ENCODE peak calls at places on chromosomes 1 and 21, in eight cellular contexts. One of them, this sample, is unnamed.

GRCh38 chr1:37656881-37657280 is 22.2 kb upstream of the RSPO1 start:
- DNase-seq in H9: no peak
- DNase-seq in hepatocyte: no peak
- DNase-seq in HepG2: no peak
- DNase-seq in HCT116: no peak
- DNase-seq in astrocyte: no peak
- DNase-seq in PC-9: no peak
- DNase-seq in fibroblast of lung: no peak
- DNase-seq in this sample: no peak

GRCh38 chr1:77539510-77540142 is 142.8 kb downstream of the ZZZ3 start:
- DNase-seq in H9: no peak
- DNase-seq in hepatocyte: no peak
- DNase-seq in HepG2: no peak
- DNase-seq in HCT116: no peak
- DNase-seq in astrocyte: peak
- DNase-seq in PC-9: peak
- DNase-seq in fibroblast of lung: peak
- DNase-seq in this sample: peak

GRCh38 chr1:111888740-111889376 is 100.6 kb downstream of the KCND3 start:
- DNase-seq in H9: no peak
- DNase-seq in hepatocyte: no peak
- DNase-seq in HepG2: no peak
- DNase-seq in HCT116: no peak
- DNase-seq in astrocyte: no peak
- DNase-seq in PC-9: no peak
- DNase-seq in fibroblast of lung: no peak
- DNase-seq in this sample: no peak

GRCh38 chr21:29904359-29905282 is 35.2 kb downstream of the GRIK1 start:
- DNase-seq in H9: peak
- DNase-seq in hepatocyte: no peak
- DNase-seq in HepG2: no peak
- DNase-seq in HCT116: no peak
- DNase-seq in astrocyte: peak
- DNase-seq in PC-9: no peak
- DNase-seq in fibroblast of lung: peak
- DNase-seq in this sample: peak

GRCh38 chr1:44423706-44424546 is 18.9 kb downstream of the RNF220 start:
- DNase-seq in H9: no peak
- DNase-seq in hepatocyte: peak
- DNase-seq in HepG2: no peak
- DNase-seq in HCT116: no peak
- DNase-seq in astrocyte: peak
- DNase-seq in PC-9: peak
- DNase-seq in fibroblast of lung: peak
- DNase-seq in this sample: peak

GRCh38 chr1:17636612-17637011 is 97.1 kb downstream of the ARHGEF10L start:
- DNase-seq in H9: no peak
- DNase-seq in hepatocyte: no peak
- DNase-seq in HepG2: no peak
- DNase-seq in HCT116: no peak
- DNase-seq in astrocyte: peak
- DNase-seq in PC-9: no peak
- DNase-seq in fibroblast of lung: no peak
- DNase-seq in this sample: peak

GRCh38 chr1:59015708-59016107 is 231.9 kb upstream of the JUN start:
- DNase-seq in H9: no peak
- DNase-seq in hepatocyte: peak
- DNase-seq in HepG2: no peak
- DNase-seq in HCT116: no peak
- DNase-seq in astrocyte: peak
- DNase-seq in PC-9: no peak
- DNase-seq in fibroblast of lung: peak
- DNase-seq in this sample: peak

GRCh38 chr1:160328171-160328570 is 14.9 kb downstream of the COPA start:
- DNase-seq in H9: no peak
- DNase-seq in hepatocyte: no peak
- DNase-seq in HepG2: no peak
- DNase-seq in HCT116: no peak
- DNase-seq in astrocyte: no peak
- DNase-seq in PC-9: no peak
- DNase-seq in fibroblast of lung: no peak
- DNase-seq in this sample: no peak

GRCh38 chr1:176469450-176469985 is 6.5 kb downstream of the PAPPA2 start:
- DNase-seq in H9: no peak
- DNase-seq in hepatocyte: no peak
- DNase-seq in HepG2: no peak
- DNase-seq in HCT116: no peak
- DNase-seq in astrocyte: peak
- DNase-seq in PC-9: no peak
- DNase-seq in fibroblast of lung: no peak
- DNase-seq in this sample: no peak

GRCh38 chr1:160656737-160657476 is 10.1 kb upstream of the SLAMF1 start:
- DNase-seq in H9: no peak
- DNase-seq in hepatocyte: no peak
- DNase-seq in HepG2: no peak
- DNase-seq in HCT116: no peak
- DNase-seq in astrocyte: no peak
- DNase-seq in PC-9: no peak
- DNase-seq in fibroblast of lung: no peak
- DNase-seq in this sample: peak

GRCh38 chr1:187842406-187843165 is 1013.8 kb downstream of the PLA2G4A start:
- DNase-seq in H9: no peak
- DNase-seq in hepatocyte: peak
- DNase-seq in HepG2: no peak
- DNase-seq in HCT116: no peak
- DNase-seq in astrocyte: peak
- DNase-seq in PC-9: no peak
- DNase-seq in fibroblast of lung: no peak
- DNase-seq in this sample: peak

GRCh38 chr1:183161391-183161790 is 24.7 kb upstream of the LAMC2 start:
- DNase-seq in H9: no peak
- DNase-seq in hepatocyte: no peak
- DNase-seq in HepG2: no peak
- DNase-seq in HCT116: no peak
- DNase-seq in astrocyte: no peak
- DNase-seq in PC-9: no peak
- DNase-seq in fibroblast of lung: no peak
- DNase-seq in this sample: peak

GRCh38 chr1:182050481-182051438 is 10.8 kb downstream of the ZNF648 start:
- DNase-seq in H9: no peak
- DNase-seq in hepatocyte: no peak
- DNase-seq in HepG2: no peak
- DNase-seq in HCT116: no peak
- DNase-seq in astrocyte: no peak
- DNase-seq in PC-9: no peak
- DNase-seq in fibroblast of lung: no peak
- DNase-seq in this sample: no peak

GRCh38 chr1:5067251-5067650 is 412.8 kb downstream of the AJAP1 start:
- DNase-seq in H9: no peak
- DNase-seq in hepatocyte: no peak
- DNase-seq in HepG2: no peak
- DNase-seq in HCT116: no peak
- DNase-seq in astrocyte: no peak
- DNase-seq in PC-9: no peak
- DNase-seq in fibroblast of lung: no peak
- DNase-seq in this sample: no peak

GRCh38 chr1:228900993-228901392 is 165.7 kb downstream of the RHOU start:
- DNase-seq in H9: no peak
- DNase-seq in hepatocyte: no peak
- DNase-seq in HepG2: no peak
- DNase-seq in HCT116: no peak
- DNase-seq in astrocyte: peak
- DNase-seq in PC-9: no peak
- DNase-seq in fibroblast of lung: no peak
- DNase-seq in this sample: no peak

GRCh38 chr1:234320549-234320948 is 52.7 kb upstream of the COA6 start:
- DNase-seq in H9: no peak
- DNase-seq in hepatocyte: peak
- DNase-seq in HepG2: peak
- DNase-seq in HCT116: no peak
- DNase-seq in astrocyte: no peak
- DNase-seq in PC-9: no peak
- DNase-seq in fibroblast of lung: no peak
- DNase-seq in this sample: peak

GRCh38 chr21:43295016-43295958 is 126.5 kb downstream of the CRYAA start:
- DNase-seq in H9: no peak
- DNase-seq in hepatocyte: no peak
- DNase-seq in HepG2: no peak
- DNase-seq in HCT116: no peak
- DNase-seq in astrocyte: no peak
- DNase-seq in PC-9: no peak
- DNase-seq in fibroblast of lung: no peak
- DNase-seq in this sample: no peak

GRCh38 chr1:23198373-23198772 is 18.9 kb downstream of the HTR1D start:
- DNase-seq in H9: no peak
- DNase-seq in hepatocyte: no peak
- DNase-seq in HepG2: no peak
- DNase-seq in HCT116: peak
- DNase-seq in astrocyte: peak
- DNase-seq in PC-9: peak
- DNase-seq in fibroblast of lung: peak
- DNase-seq in this sample: peak

GRCh38 chr1:37147397-37147831 is 113.1 kb upstream of the GRIK3 start:
- DNase-seq in H9: no peak
- DNase-seq in hepatocyte: no peak
- DNase-seq in HepG2: no peak
- DNase-seq in HCT116: no peak
- DNase-seq in astrocyte: no peak
- DNase-seq in PC-9: no peak
- DNase-seq in fibroblast of lung: no peak
- DNase-seq in this sample: no peak

GRCh38 chr1:941588-942383 is 17.3 kb downstream of the NOC2L start:
- DNase-seq in H9: peak
- DNase-seq in hepatocyte: peak
- DNase-seq in HepG2: peak
- DNase-seq in HCT116: no peak
- DNase-seq in astrocyte: peak
- DNase-seq in PC-9: no peak
- DNase-seq in fibroblast of lung: peak
- DNase-seq in this sample: peak

GRCh38 chr1:237045278-237046016 is 3.5 kb downstream of the RYR2 start:
- DNase-seq in H9: no peak
- DNase-seq in hepatocyte: no peak
- DNase-seq in HepG2: no peak
- DNase-seq in HCT116: no peak
- DNase-seq in astrocyte: no peak
- DNase-seq in PC-9: no peak
- DNase-seq in fibroblast of lung: no peak
- DNase-seq in this sample: no peak

DNA sequence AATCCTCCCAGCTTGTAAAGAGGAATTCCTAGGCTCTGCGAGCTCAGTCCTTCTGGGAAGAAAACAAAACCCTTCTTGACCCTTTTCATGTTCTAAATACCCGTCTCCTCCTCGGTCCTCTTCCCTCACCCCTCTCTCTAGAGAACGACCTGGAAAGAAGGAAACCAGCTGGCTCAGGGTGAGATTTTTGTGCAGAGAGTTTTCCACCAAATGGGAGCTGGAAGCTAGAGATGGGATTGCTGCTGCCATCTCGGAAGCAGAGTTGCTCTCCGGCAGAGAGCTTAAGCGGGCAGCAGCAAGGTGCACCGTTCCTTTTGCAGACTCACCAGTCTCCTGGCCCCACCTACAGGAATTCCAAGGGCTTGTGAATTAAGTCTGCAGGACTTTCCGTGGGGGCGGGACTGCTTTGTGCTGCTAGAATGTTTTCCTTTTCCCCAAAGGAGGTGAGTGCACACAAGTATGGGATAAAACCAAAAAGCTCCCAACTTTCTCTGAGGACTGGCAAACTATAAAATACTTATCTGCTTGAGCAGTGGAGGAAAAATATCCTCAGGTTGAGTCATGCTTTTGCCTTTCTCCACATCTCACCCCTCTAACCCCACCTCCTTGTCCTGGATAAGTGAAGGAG is 29.1 kb upstream of the KIAA0040 start:
- DNase-seq in H9: peak
- DNase-seq in hepatocyte: peak
- DNase-seq in HepG2: no peak
- DNase-seq in HCT116: no peak
- DNase-seq in astrocyte: peak
- DNase-seq in PC-9: peak
- DNase-seq in fibroblast of lung: peak
- DNase-seq in this sample: peak
- H2AFZ ChIP-seq in H9: peak
- H2AFZ ChIP-seq in hepatocyte: no peak
- H2AFZ ChIP-seq in HepG2: no peak
- H2AFZ ChIP-seq in HCT116: peak
- H2AFZ ChIP-seq in astrocyte: peak
- H2AFZ ChIP-seq in PC-9: no peak
- H2AFZ ChIP-seq in fibroblast of lung: no peak
- H2AFZ ChIP-seq in this sample: peak

GRCh38 chr1:200890818-200891773 is 3.6 kb upstream of the INAVA start:
- DNase-seq in H9: peak
- DNase-seq in hepatocyte: peak
- DNase-seq in HepG2: peak
- DNase-seq in HCT116: peak
- DNase-seq in astrocyte: peak
- DNase-seq in PC-9: peak
- DNase-seq in fibroblast of lung: peak
- DNase-seq in this sample: peak
- H3K4me2 ChIP-seq in H9: peak
- H3K4me2 ChIP-seq in hepatocyte: peak
- H3K4me2 ChIP-seq in HepG2: peak
- H3K4me2 ChIP-seq in HCT116: peak
- H3K4me2 ChIP-seq in astrocyte: peak
- H3K4me2 ChIP-seq in PC-9: peak
- H3K4me2 ChIP-seq in fibroblast of lung: peak
- H3K4me2 ChIP-seq in this sample: peak

GRCh38 chr21:44911066-44911383 is 9.7 kb downstream of the ITGB2 start:
- DNase-seq in H9: no peak
- DNase-seq in hepatocyte: no peak
- DNase-seq in HepG2: no peak
- DNase-seq in HCT116: no peak
- DNase-seq in astrocyte: no peak
- DNase-seq in PC-9: no peak
- DNase-seq in fibroblast of lung: no peak
- DNase-seq in this sample: no peak
- H2AFZ ChIP-seq in H9: no peak
- H2AFZ ChIP-seq in hepatocyte: no peak
- H2AFZ ChIP-seq in HepG2: no peak
- H2AFZ ChIP-seq in HCT116: no peak
- H2AFZ ChIP-seq in astrocyte: no peak
- H2AFZ ChIP-seq in PC-9: no peak
- H2AFZ ChIP-seq in fibroblast of lung: no peak
- H2AFZ ChIP-seq in this sample: peak

DNA sequence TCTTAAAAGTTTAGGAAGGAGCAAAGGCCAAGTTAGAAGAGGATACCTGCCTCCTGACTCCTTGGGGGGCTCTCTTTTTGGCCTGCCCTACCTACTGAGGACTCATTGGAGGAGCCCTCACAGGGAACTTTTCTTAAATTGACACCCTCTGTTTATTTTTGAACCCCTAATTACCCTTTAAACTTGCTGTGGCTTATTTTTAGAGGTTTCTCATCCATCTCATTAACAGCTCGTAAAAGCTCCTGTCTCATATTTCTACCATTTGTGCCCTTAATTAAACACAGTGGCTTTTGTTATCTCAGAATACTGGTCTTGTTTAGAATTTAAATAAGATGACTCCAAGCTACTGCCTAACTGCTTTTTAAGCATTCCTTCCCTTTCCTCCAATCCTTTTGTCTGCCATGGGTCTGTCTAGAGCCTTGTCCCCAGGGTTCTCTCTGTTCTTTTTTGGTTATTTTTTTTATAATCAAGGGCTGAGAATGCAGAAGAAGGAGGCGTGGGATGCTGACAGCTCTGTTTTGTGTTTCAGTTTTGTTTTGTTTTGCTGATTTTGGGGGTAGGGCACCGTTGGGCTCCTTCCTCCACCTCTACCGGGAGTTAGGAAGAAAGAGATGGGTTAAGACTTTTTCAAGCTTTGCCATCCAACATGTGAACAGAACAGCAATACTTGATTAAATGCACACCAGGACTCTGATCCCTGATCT is 78.0 kb downstream of the SYT6 start:
- DNase-seq in H9: peak
- DNase-seq in hepatocyte: no peak
- DNase-seq in HepG2: no peak
- DNase-seq in HCT116: no peak
- DNase-seq in astrocyte: no peak
- DNase-seq in PC-9: no peak
- DNase-seq in fibroblast of lung: no peak
- DNase-seq in this sample: no peak
- H3K4me2 ChIP-seq in H9: peak
- H3K4me2 ChIP-seq in hepatocyte: no peak
- H3K4me2 ChIP-seq in HepG2: no peak
- H3K4me2 ChIP-seq in HCT116: no peak
- H3K4me2 ChIP-seq in astrocyte: no peak
- H3K4me2 ChIP-seq in PC-9: no peak
- H3K4me2 ChIP-seq in fibroblast of lung: no peak
- H3K4me2 ChIP-seq in this sample: no peak